ENCODE peak calls at places on chromosomes 16 and 17, in ten cellular contexts. G, L, I, M, U, X, E, W, Y and H are unnamed samples.

GRCh38 chr17:45428050-45428953 is 4.4 kb downstream of the ARHGAP27 start:
- DNase-seq in G (peak), L (peak), I (peak), M (peak), U (peak), X (peak), E (peak), W (peak), Y (no peak), H (peak)

GRCh38 chr17:40347319-40348135 is 17.0 kb downstream of the GJD3 start:
- DNase-seq in G (no peak), L (no peak), I (no peak), M (no peak), U (peak), X (no peak), E (no peak), W (no peak), Y (no peak), H (no peak)

GRCh38 chr17:49369089-49369488 is 7.0 kb upstream of the ZNF652 start:
- DNase-seq in G (no peak), L (no peak), I (no peak), M (no peak), U (no peak), X (no peak), E (no peak), W (no peak), Y (no peak), H (no peak)

GRCh38 chr16:58127634-58128033 is 1.5 kb downstream of the CFAP20 start:
- DNase-seq in G (no peak), L (no peak), I (no peak), M (no peak), U (no peak), X (no peak), E (no peak), W (no peak), Y (no peak), H (no peak)

GRCh38 chr16:66851166-66851964 is 7.2 kb downstream of the CA7 start:
- DNase-seq in G (no peak), L (no peak), I (no peak), M (no peak), U (no peak), X (no peak), E (no peak), W (no peak), Y (no peak), H (no peak)

GRCh38 chr16:89442990-89443726 is 47.2 kb downstream of the ANKRD11 start:
- DNase-seq in G (no peak), L (no peak), I (peak), M (peak), U (no peak), X (peak), E (no peak), W (no peak), Y (no peak), H (peak)

GRCh38 chr16:85659805-85660511 is 28.8 kb downstream of the GINS2 start:
- DNase-seq in G (peak), L (peak), I (peak), M (peak), U (peak), X (peak), E (peak), W (peak), Y (no peak), H (peak)

GRCh38 chr16:14014284-14014625 is 56.9 kb upstream of the MRTFB start:
- DNase-seq in G (no peak), L (no peak), I (no peak), M (no peak), U (no peak), X (no peak), E (no peak), W (no peak), Y (no peak), H (no peak)

GRCh38 chr17:49819118-49819517 is 28.8 kb downstream of the TAC4 start:
- DNase-seq in G (no peak), L (no peak), I (no peak), M (no peak), U (no peak), X (no peak), E (no peak), W (no peak), Y (no peak), H (no peak)

GRCh38 chr16:377419-377951 is 4.3 kb downstream of the PGAP6 start:
- DNase-seq in G (no peak), L (no peak), I (no peak), M (no peak), U (no peak), X (no peak), E (no peak), W (no peak), Y (no peak), H (no peak)

GRCh38 chr16:3738541-3738940 is 21.2 kb upstream of the TRAP1 start:
- DNase-seq in G (no peak), L (no peak), I (no peak), M (no peak), U (no peak), X (no peak), E (no peak), W (no peak), Y (no peak), H (peak)

GRCh38 chr17:34302626-34303025 is 16.6 kb upstream of the CCL8 start:
- DNase-seq in G (no peak), L (no peak), I (no peak), M (no peak), U (no peak), X (no peak), E (no peak), W (no peak), Y (no peak), H (no peak)

GRCh38 chr17:78256705-78257559 is 25.5 kb downstream of the TMEM235 start:
- DNase-seq in G (no peak), L (no peak), I (no peak), M (no peak), U (no peak), X (no peak), E (no peak), W (no peak), Y (no peak), H (no peak)